ENCODE peak calls at places on chromosomes 16 and 17, in ten cellular contexts. One of them, this sample, is unnamed.

GRCh38 chr17:252456-252855 is 71.0 kb upstream of the DOC2B start:
- DNase-seq in vagina: no peak
- DNase-seq in CD8-positive, alpha-beta T cell: no peak
- DNase-seq in effector memory CD4-positive, alpha-beta T cell: no peak
- DNase-seq in hepatocyte: no peak
- DNase-seq in tibial nerve: no peak
- DNase-seq in dorsolateral prefrontal cortex: no peak
- DNase-seq in neuronal stem cell: no peak
- DNase-seq in psoas muscle: no peak
- DNase-seq in cardiac muscle cell: no peak
- DNase-seq in this sample: peak; percentile 55

GRCh38 chr17:65783845-65784334 is 222.4 kb upstream of the AXIN2 start:
- DNase-seq in psoas muscle: no peak
- DNase-seq in dorsolateral prefrontal cortex: no peak
- DNase-seq in vagina: no peak
- DNase-seq in tibial nerve: no peak
- DNase-seq in cardiac muscle cell: peak; percentile 93
- DNase-seq in neuronal stem cell: no peak
- DNase-seq in CD8-positive, alpha-beta T cell: no peak
- DNase-seq in effector memory CD4-positive, alpha-beta T cell: no peak
- DNase-seq in hepatocyte: peak; percentile 12
- DNase-seq in this sample: no peak

GRCh38 chr17:155576-155975 is 18.2 kb downstream of the SCGB1C2 start:
- DNase-seq in psoas muscle: peak; percentile 35
- DNase-seq in dorsolateral prefrontal cortex: no peak
- DNase-seq in tibial nerve: no peak
- DNase-seq in neuronal stem cell: no peak
- DNase-seq in CD8-positive, alpha-beta T cell: no peak
- DNase-seq in cardiac muscle cell: no peak
- DNase-seq in hepatocyte: no peak
- DNase-seq in vagina: no peak
- DNase-seq in effector memory CD4-positive, alpha-beta T cell: no peak
- DNase-seq in this sample: peak; percentile 50

GRCh38 chr16:80007216-80007615 is 406.7 kb upstream of the MAF start:
- DNase-seq in cardiac muscle cell: no peak
- DNase-seq in CD8-positive, alpha-beta T cell: no peak
- DNase-seq in tibial nerve: no peak
- DNase-seq in neuronal stem cell: no peak
- DNase-seq in vagina: no peak
- DNase-seq in psoas muscle: no peak
- DNase-seq in hepatocyte: peak; percentile 48
- DNase-seq in dorsolateral prefrontal cortex: no peak
- DNase-seq in effector memory CD4-positive, alpha-beta T cell: no peak
- DNase-seq in this sample: no peak

GRCh38 chr16:28473714-28474265 is 1.7 kb upstream of the NPIPB7 start:
- DNase-seq in CD8-positive, alpha-beta T cell: no peak
- DNase-seq in neuronal stem cell: no peak
- DNase-seq in psoas muscle: no peak
- DNase-seq in effector memory CD4-positive, alpha-beta T cell: no peak
- DNase-seq in dorsolateral prefrontal cortex: no peak
- DNase-seq in tibial nerve: no peak
- DNase-seq in vagina: no peak
- DNase-seq in cardiac muscle cell: peak; percentile 10
- DNase-seq in hepatocyte: no peak
- DNase-seq in this sample: peak; percentile 15

GRCh38 chr17:27348196-27348595 is 54.3 kb downstream of the WSB1 start:
- DNase-seq in vagina: no peak
- DNase-seq in dorsolateral prefrontal cortex: no peak
- DNase-seq in CD8-positive, alpha-beta T cell: no peak
- DNase-seq in neuronal stem cell: no peak
- DNase-seq in hepatocyte: no peak
- DNase-seq in cardiac muscle cell: no peak
- DNase-seq in tibial nerve: no peak
- DNase-seq in psoas muscle: no peak
- DNase-seq in effector memory CD4-positive, alpha-beta T cell: no peak
- DNase-seq in this sample: no peak

GRCh38 chr17:42618442-42619150 is 9.1 kb downstream of the TUBG1 start:
- DNase-seq in neuronal stem cell: no peak
- DNase-seq in psoas muscle: peak; percentile 91
- DNase-seq in cardiac muscle cell: no peak
- DNase-seq in CD8-positive, alpha-beta T cell: no peak
- DNase-seq in effector memory CD4-positive, alpha-beta T cell: no peak
- DNase-seq in hepatocyte: peak; percentile 64
- DNase-seq in vagina: no peak
- DNase-seq in tibial nerve: no peak
- DNase-seq in dorsolateral prefrontal cortex: no peak
- DNase-seq in this sample: no peak

GRCh38 chr17:18328643-18329204 is 13.6 kb downstream of the SMCR8 start:
- DNase-seq in hepatocyte: no peak
- DNase-seq in effector memory CD4-positive, alpha-beta T cell: no peak
- DNase-seq in neuronal stem cell: no peak
- DNase-seq in vagina: no peak
- DNase-seq in CD8-positive, alpha-beta T cell: no peak
- DNase-seq in tibial nerve: no peak
- DNase-seq in dorsolateral prefrontal cortex: no peak
- DNase-seq in cardiac muscle cell: no peak
- DNase-seq in psoas muscle: no peak
- DNase-seq in this sample: peak; percentile 33

GRCh38 chr16:88921603-88921995 is 55.1 kb upstream of the PABPN1L start:
- DNase-seq in CD8-positive, alpha-beta T cell: no peak
- DNase-seq in cardiac muscle cell: no peak
- DNase-seq in psoas muscle: no peak
- DNase-seq in hepatocyte: no peak
- DNase-seq in effector memory CD4-positive, alpha-beta T cell: no peak
- DNase-seq in vagina: no peak
- DNase-seq in neuronal stem cell: no peak
- DNase-seq in tibial nerve: no peak
- DNase-seq in dorsolateral prefrontal cortex: no peak
- DNase-seq in this sample: no peak

GRCh38 chr16:3149630-3150345 is 15.0 kb downstream of the ZNF213 start:
- DNase-seq in tibial nerve: no peak
- DNase-seq in CD8-positive, alpha-beta T cell: peak; percentile 42
- DNase-seq in psoas muscle: peak; percentile 80
- DNase-seq in dorsolateral prefrontal cortex: peak; percentile 79
- DNase-seq in hepatocyte: peak; percentile 90
- DNase-seq in neuronal stem cell: peak; percentile 65
- DNase-seq in effector memory CD4-positive, alpha-beta T cell: no peak
- DNase-seq in vagina: no peak
- DNase-seq in cardiac muscle cell: peak; percentile 83
- DNase-seq in this sample: peak; percentile 87

GRCh38 chr16:49825006-49825405 is 30.9 kb downstream of the ZNF423 start:
- DNase-seq in neuronal stem cell: no peak
- DNase-seq in effector memory CD4-positive, alpha-beta T cell: no peak
- DNase-seq in hepatocyte: no peak
- DNase-seq in psoas muscle: no peak
- DNase-seq in tibial nerve: no peak
- DNase-seq in vagina: no peak
- DNase-seq in dorsolateral prefrontal cortex: no peak
- DNase-seq in cardiac muscle cell: no peak
- DNase-seq in CD8-positive, alpha-beta T cell: no peak
- DNase-seq in this sample: no peak

GRCh38 chr17:40610359-40610758 is 37.3 kb downstream of the SMARCE1 start:
- DNase-seq in CD8-positive, alpha-beta T cell: no peak
- DNase-seq in psoas muscle: no peak
- DNase-seq in dorsolateral prefrontal cortex: no peak
- DNase-seq in tibial nerve: no peak
- DNase-seq in effector memory CD4-positive, alpha-beta T cell: no peak
- DNase-seq in hepatocyte: no peak
- DNase-seq in vagina: no peak
- DNase-seq in cardiac muscle cell: no peak
- DNase-seq in neuronal stem cell: no peak
- DNase-seq in this sample: no peak

GRCh38 chr17:34434065-34434464 is 71.0 kb upstream of the CCL1 start:
- DNase-seq in effector memory CD4-positive, alpha-beta T cell: no peak
- DNase-seq in vagina: no peak
- DNase-seq in CD8-positive, alpha-beta T cell: no peak
- DNase-seq in hepatocyte: peak; percentile 22
- DNase-seq in psoas muscle: no peak
- DNase-seq in tibial nerve: no peak
- DNase-seq in dorsolateral prefrontal cortex: no peak
- DNase-seq in neuronal stem cell: no peak
- DNase-seq in cardiac muscle cell: no peak
- DNase-seq in this sample: no peak

GRCh38 chr16:28212532-28212873 is 738 bp upstream of the XPO6 start:
- DNase-seq in psoas muscle: no peak
- DNase-seq in cardiac muscle cell: peak; percentile 27
- DNase-seq in vagina: no peak
- DNase-seq in effector memory CD4-positive, alpha-beta T cell: no peak
- DNase-seq in hepatocyte: peak; percentile 33
- DNase-seq in CD8-positive, alpha-beta T cell: no peak
- DNase-seq in tibial nerve: no peak
- DNase-seq in neuronal stem cell: no peak
- DNase-seq in dorsolateral prefrontal cortex: no peak
- DNase-seq in this sample: no peak

GRCh38 chr17:67035131-67036083 is 8.9 kb upstream of the CACNG1 start:
- DNase-seq in tibial nerve: no peak
- DNase-seq in psoas muscle: peak; percentile 17
- DNase-seq in CD8-positive, alpha-beta T cell: no peak
- DNase-seq in effector memory CD4-positive, alpha-beta T cell: no peak
- DNase-seq in dorsolateral prefrontal cortex: no peak
- DNase-seq in hepatocyte: no peak
- DNase-seq in vagina: no peak
- DNase-seq in cardiac muscle cell: no peak
- DNase-seq in neuronal stem cell: no peak
- DNase-seq in this sample: no peak

GRCh38 chr17:79658811-79659207 is 48.0 kb upstream of the RBFOX3 start:
- DNase-seq in dorsolateral prefrontal cortex: no peak
- DNase-seq in CD8-positive, alpha-beta T cell: no peak
- DNase-seq in effector memory CD4-positive, alpha-beta T cell: no peak
- DNase-seq in vagina: peak; percentile 61
- DNase-seq in neuronal stem cell: peak; percentile 38
- DNase-seq in cardiac muscle cell: peak; percentile 45
- DNase-seq in hepatocyte: peak; percentile 70
- DNase-seq in tibial nerve: no peak
- DNase-seq in psoas muscle: no peak
- DNase-seq in this sample: peak; percentile 63

GRCh38 chr17:63995626-63996025 is 2.5 kb upstream of the PRR29 start:
- DNase-seq in vagina: no peak
- DNase-seq in CD8-positive, alpha-beta T cell: no peak
- DNase-seq in effector memory CD4-positive, alpha-beta T cell: no peak
- DNase-seq in hepatocyte: no peak
- DNase-seq in tibial nerve: no peak
- DNase-seq in psoas muscle: no peak
- DNase-seq in dorsolateral prefrontal cortex: no peak
- DNase-seq in neuronal stem cell: no peak
- DNase-seq in cardiac muscle cell: no peak
- DNase-seq in this sample: peak; percentile 48
- H3K27me3 ChIP-seq in vagina: no peaks in the 10 kb centered on the region
- H3K27me3 ChIP-seq in CD8-positive, alpha-beta T cell: no peaks in the 10 kb centered on the region
- H3K27me3 ChIP-seq in effector memory CD4-positive, alpha-beta T cell: no peaks in the 10 kb centered on the region
- H3K27me3 ChIP-seq in hepatocyte: peaks cover 43% of the 10 kb centered on the region
- H3K27me3 ChIP-seq in tibial nerve: peaks cover 57% of the 10 kb centered on the region
- H3K27me3 ChIP-seq in psoas muscle: peaks cover 23% of the 10 kb centered on the region
- H3K27me3 ChIP-seq in dorsolateral prefrontal cortex: peaks cover 6% of the 10 kb centered on the region
- H3K27me3 ChIP-seq in neuronal stem cell: peaks cover 24% of the 10 kb centered on the region
- H3K27me3 ChIP-seq in cardiac muscle cell: peaks cover 49% of the 10 kb centered on the region
- H3K27me3 ChIP-seq in this sample: no peaks in the 10 kb centered on the region

GRCh38 chr17:48426019-48426418 is 4.0 kb downstream of the SKAP1 start:
- DNase-seq in dorsolateral prefrontal cortex: no peak
- DNase-seq in CD8-positive, alpha-beta T cell: no peak
- DNase-seq in tibial nerve: no peak
- DNase-seq in hepatocyte: no peak
- DNase-seq in psoas muscle: no peak
- DNase-seq in neuronal stem cell: no peak
- DNase-seq in effector memory CD4-positive, alpha-beta T cell: no peak
- DNase-seq in vagina: no peak
- DNase-seq in cardiac muscle cell: no peak
- DNase-seq in this sample: no peak
- H3K27me3 ChIP-seq in dorsolateral prefrontal cortex: peaks cover 52% of the 10 kb centered on the region
- H3K27me3 ChIP-seq in CD8-positive, alpha-beta T cell: no peaks in the 10 kb centered on the region
- H3K27me3 ChIP-seq in tibial nerve: peaks cover 32% of the 10 kb centered on the region
- H3K27me3 ChIP-seq in hepatocyte: peaks cover 31% of the 10 kb centered on the region
- H3K27me3 ChIP-seq in psoas muscle: peaks cover 28% of the 10 kb centered on the region
- H3K27me3 ChIP-seq in neuronal stem cell: peaks cover 19% of the 10 kb centered on the region
- H3K27me3 ChIP-seq in effector memory CD4-positive, alpha-beta T cell: no peaks in the 10 kb centered on the region
- H3K27me3 ChIP-seq in vagina: peaks cover 4% of the 10 kb centered on the region
- H3K27me3 ChIP-seq in cardiac muscle cell: peaks cover 26% of the 10 kb centered on the region
- H3K27me3 ChIP-seq in this sample: no peaks in the 10 kb centered on the region

DNA sequence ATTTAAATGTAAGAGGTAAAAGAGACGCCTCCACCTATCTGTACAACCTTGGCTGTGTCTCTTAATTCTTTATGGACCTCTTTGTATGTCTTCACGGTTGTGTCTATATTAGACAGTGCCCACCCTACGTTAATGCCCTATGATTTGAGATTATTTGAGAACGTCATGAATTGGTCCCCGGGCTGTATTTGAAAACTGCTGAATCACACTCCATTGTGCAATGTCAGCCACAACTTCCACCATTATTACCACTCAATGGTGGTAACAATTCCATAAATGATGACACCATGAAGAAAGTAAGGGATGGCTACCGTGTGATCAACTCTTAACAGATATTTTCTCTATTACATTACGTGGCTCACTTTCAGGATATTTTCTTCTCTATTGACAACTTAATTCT is 182.4 kb upstream of the RBFOX1 start:
- DNase-seq in cardiac muscle cell: no peak
- DNase-seq in CD8-positive, alpha-beta T cell: no peak
- DNase-seq in vagina: no peak
- DNase-seq in effector memory CD4-positive, alpha-beta T cell: no peak
- DNase-seq in tibial nerve: no peak
- DNase-seq in neuronal stem cell: no peak
- DNase-seq in hepatocyte: no peak
- DNase-seq in psoas muscle: no peak
- DNase-seq in dorsolateral prefrontal cortex: no peak
- DNase-seq in this sample: no peak
- H3K27me3 ChIP-seq in cardiac muscle cell: no peaks in the 10 kb centered on the region
- H3K27me3 ChIP-seq in CD8-positive, alpha-beta T cell: no peaks in the 10 kb centered on the region
- H3K27me3 ChIP-seq in vagina: no peaks in the 10 kb centered on the region
- H3K27me3 ChIP-seq in effector memory CD4-positive, alpha-beta T cell: no peaks in the 10 kb centered on the region
- H3K27me3 ChIP-seq in tibial nerve: no peaks in the 10 kb centered on the region
- H3K27me3 ChIP-seq in neuronal stem cell: no peaks in the 10 kb centered on the region
- H3K27me3 ChIP-seq in hepatocyte: no peaks in the 10 kb centered on the region
- H3K27me3 ChIP-seq in psoas muscle: no peaks in the 10 kb centered on the region
- H3K27me3 ChIP-seq in dorsolateral prefrontal cortex: no peaks in the 10 kb centered on the region
- H3K27me3 ChIP-seq in this sample: no peaks in the 10 kb centered on the region

GRCh38 chr16:22933173-22933572 is 119.2 kb downstream of the HS3ST2 start:
- DNase-seq in vagina: no peak
- DNase-seq in tibial nerve: no peak
- DNase-seq in hepatocyte: no peak
- DNase-seq in cardiac muscle cell: peak; percentile 5
- DNase-seq in neuronal stem cell: no peak
- DNase-seq in psoas muscle: no peak
- DNase-seq in dorsolateral prefrontal cortex: no peak
- DNase-seq in CD8-positive, alpha-beta T cell: no peak
- DNase-seq in effector memory CD4-positive, alpha-beta T cell: no peak
- DNase-seq in this sample: no peak
- H3K27me3 ChIP-seq in vagina: no peaks in the 10 kb centered on the region
- H3K27me3 ChIP-seq in tibial nerve: no peaks in the 10 kb centered on the region
- H3K27me3 ChIP-seq in hepatocyte: peaks cover 23% of the 10 kb centered on the region
- H3K27me3 ChIP-seq in cardiac muscle cell: peaks cover 8% of the 10 kb centered on the region
- H3K27me3 ChIP-seq in neuronal stem cell: no peaks in the 10 kb centered on the region
- H3K27me3 ChIP-seq in psoas muscle: no peaks in the 10 kb centered on the region
- H3K27me3 ChIP-seq in dorsolateral prefrontal cortex: peaks cover 6% of the 10 kb centered on the region
- H3K27me3 ChIP-seq in CD8-positive, alpha-beta T cell: no peaks in the 10 kb centered on the region
- H3K27me3 ChIP-seq in effector memory CD4-positive, alpha-beta T cell: peaks cover 6% of the 10 kb centered on the region
- H3K27me3 ChIP-seq in this sample: no peaks in the 10 kb centered on the region